ENCODE peak calls at places on chromosome 14, in four cellular contexts. One of them, this sample, is unnamed.
A peak's percentile ranks its signal among the peaks of the same experiment; 100 is the strongest.

GRCh38 chr14:51750542-51750941 is 98.8 kb downstream of the FRMD6 start:
- DNase-seq in cardiac fibroblast: no peak
- DNase-seq in RWPE1: no peak
- DNase-seq in endothelial cell: peak; percentile 24
- DNase-seq in this sample: peak; percentile 10

GRCh38 chr14:103551338-103551762 is 11.1 kb downstream of the BAG5 start:
- DNase-seq in endothelial cell: no peak
- DNase-seq in cardiac fibroblast: no peak
- DNase-seq in RWPE1: no peak
- DNase-seq in this sample: no peak

GRCh38 chr14:64293976-64294671 is at the start of gene ESR2:
- DNase-seq in cardiac fibroblast: peak; percentile 44
- DNase-seq in RWPE1: no peak
- DNase-seq in endothelial cell: peak; percentile 53
- DNase-seq in this sample: peak; percentile 71

GRCh38 chr14:90061849-90062794 is at the start of gene KCNK13:
- DNase-seq in RWPE1: peak; percentile 11
- DNase-seq in endothelial cell: peak; percentile 12
- DNase-seq in cardiac fibroblast: no peak
- DNase-seq in this sample: peak; percentile 50

GRCh38 chr14:32244404-32244803 is 41.3 kb upstream of the RNU6-8 start:
- DNase-seq in endothelial cell: no peak
- DNase-seq in cardiac fibroblast: no peak
- DNase-seq in RWPE1: no peak
- DNase-seq in this sample: no peak

GRCh38 chr14:100320157-100320856 is 2.8 kb upstream of the SLC25A47 start:
- DNase-seq in cardiac fibroblast: no peak
- DNase-seq in RWPE1: no peak
- DNase-seq in endothelial cell: no peak
- DNase-seq in this sample: no peak

GRCh38 chr14:105931808-105932483 is 405.6 kb downstream of the TMEM121 start:
- DNase-seq in endothelial cell: no peak
- DNase-seq in RWPE1: peak; percentile 6
- DNase-seq in cardiac fibroblast: no peak
- DNase-seq in this sample: no peak

GRCh38 chr14:84006643-84007137 is 1523.3 kb upstream of the FLRT2 start:
- DNase-seq in RWPE1: no peak
- DNase-seq in cardiac fibroblast: peak; percentile 26
- DNase-seq in endothelial cell: peak; percentile 56
- DNase-seq in this sample: no peak

GRCh38 chr14:72812292-72812851 is 81.5 kb downstream of the DPF3 start:
- DNase-seq in cardiac fibroblast: no peak
- DNase-seq in endothelial cell: no peak
- DNase-seq in RWPE1: no peak
- DNase-seq in this sample: no peak

GRCh38 chr14:95463173-95463901 is 53.1 kb downstream of the SYNE3 start:
- DNase-seq in endothelial cell: no peak
- DNase-seq in RWPE1: no peak
- DNase-seq in cardiac fibroblast: no peak
- DNase-seq in this sample: no peak

GRCh38 chr14:61477845-61478438 is 156.6 kb downstream of the PRKCH start:
- DNase-seq in RWPE1: no peak
- DNase-seq in cardiac fibroblast: peak; percentile 62
- DNase-seq in endothelial cell: no peak
- DNase-seq in this sample: no peak
- TF ChIP-seq CTCF in RWPE1: no peak
- TF ChIP-seq CTCF in cardiac fibroblast: no peak
- TF ChIP-seq CTCF in endothelial cell: no peak
- TF ChIP-seq CTCF in this sample: no peak

GRCh38 chr14:102498005-102498677 is 11.4 kb downstream of the ANKRD9 start:
- DNase-seq in endothelial cell: no peak
- DNase-seq in cardiac fibroblast: no peak
- DNase-seq in RWPE1: no peak
- DNase-seq in this sample: no peak
- TF ChIP-seq CTCF in endothelial cell: no peak
- TF ChIP-seq CTCF in cardiac fibroblast: peak; percentile 13
- TF ChIP-seq CTCF in RWPE1: no peak
- TF ChIP-seq CTCF in this sample: no peak

GRCh38 chr14:38016497-38016896 is 191.2 kb upstream of the SSTR1 start:
- DNase-seq in endothelial cell: no peak
- DNase-seq in cardiac fibroblast: no peak
- DNase-seq in RWPE1: no peak
- DNase-seq in this sample: no peak
- TF ChIP-seq CTCF in endothelial cell: peak; percentile 42
- TF ChIP-seq CTCF in cardiac fibroblast: peak; percentile 23
- TF ChIP-seq CTCF in RWPE1: no peak
- TF ChIP-seq CTCF in this sample: no peak

DNA sequence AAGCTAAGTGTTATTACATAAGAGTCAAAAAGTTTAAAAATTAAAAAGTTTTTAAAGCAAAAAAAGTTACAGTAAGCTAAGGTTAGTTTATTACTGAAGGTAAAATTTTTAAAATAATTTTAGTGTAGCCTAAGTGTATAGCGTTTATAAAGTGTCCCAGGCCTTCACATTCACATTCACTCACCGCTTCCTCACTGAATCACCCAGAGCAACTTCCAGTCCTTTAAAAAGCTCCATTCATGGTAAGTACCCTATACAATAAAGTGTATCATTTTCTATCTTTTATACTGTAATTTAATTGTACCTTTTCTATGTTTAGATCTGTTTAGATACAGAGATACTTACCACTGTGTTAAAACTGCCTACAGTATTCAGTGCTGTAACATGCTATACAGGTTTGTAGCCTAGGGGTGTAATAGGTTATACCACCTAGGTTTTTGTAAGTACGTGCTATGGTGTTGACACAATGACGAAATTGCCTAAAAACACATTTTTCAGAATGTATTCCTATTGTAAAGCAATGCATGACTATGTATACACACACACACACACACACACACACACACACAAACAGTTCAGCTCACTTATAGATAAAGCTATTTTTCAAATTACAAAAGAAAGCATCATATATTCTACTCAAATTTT is 3.7 kb downstream of the CLEC14A start:
- DNase-seq in cardiac fibroblast: no peak
- DNase-seq in endothelial cell: no peak
- DNase-seq in RWPE1: no peak
- DNase-seq in this sample: no peak
- TF ChIP-seq CTCF in cardiac fibroblast: no peak
- TF ChIP-seq CTCF in endothelial cell: no peak
- TF ChIP-seq CTCF in RWPE1: no peak
- TF ChIP-seq CTCF in this sample: no peak

DNA sequence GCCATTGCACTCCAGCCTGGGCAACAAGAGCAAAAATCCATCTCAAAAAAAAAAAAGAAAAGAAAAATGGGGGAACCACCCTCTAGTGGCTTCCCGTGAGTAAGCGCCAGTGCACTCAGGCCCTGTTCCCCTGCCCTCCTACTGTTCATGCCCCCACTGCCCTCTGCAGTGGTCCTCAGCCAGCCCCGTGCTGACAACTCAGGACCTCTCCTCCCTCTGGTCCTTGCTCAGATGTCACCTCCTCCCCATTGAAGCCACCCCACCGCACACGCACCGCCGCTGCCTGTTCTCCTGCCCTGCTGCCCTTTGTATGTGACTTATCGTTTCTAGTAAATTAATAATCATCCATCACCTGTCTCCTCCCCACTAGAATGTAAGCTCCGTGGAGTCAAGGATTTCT is 58.8 kb upstream of the DYNC1H1 start:
- DNase-seq in RWPE1: no peak
- DNase-seq in cardiac fibroblast: no peak
- DNase-seq in endothelial cell: no peak
- DNase-seq in this sample: no peak
- TF ChIP-seq CTCF in RWPE1: no peak
- TF ChIP-seq CTCF in cardiac fibroblast: no peak
- TF ChIP-seq CTCF in endothelial cell: no peak
- TF ChIP-seq CTCF in this sample: no peak

DNA sequence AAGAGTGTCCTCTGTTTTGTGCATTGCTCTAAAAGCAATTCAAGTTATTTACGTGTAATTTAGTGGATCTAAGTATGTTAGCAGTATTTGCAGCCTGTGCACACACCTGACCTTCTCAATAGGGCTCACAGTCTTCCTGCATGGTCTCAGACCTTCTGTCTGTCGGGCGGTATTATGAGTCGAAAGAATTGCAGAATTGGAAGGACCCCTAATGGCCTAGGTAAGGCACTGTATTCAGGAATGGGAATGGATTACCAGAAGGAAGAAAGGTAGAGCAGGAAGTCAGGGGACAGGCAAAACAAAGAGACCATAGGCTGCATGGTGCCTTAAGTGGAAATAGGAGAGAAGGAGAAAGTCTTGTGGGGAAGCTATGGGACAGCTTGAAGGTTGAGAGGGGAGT is 341.6 kb downstream of the VRK1 start:
- DNase-seq in RWPE1: no peak
- DNase-seq in endothelial cell: no peak
- DNase-seq in cardiac fibroblast: no peak
- DNase-seq in this sample: no peak
- TF ChIP-seq CTCF in RWPE1: no peak
- TF ChIP-seq CTCF in endothelial cell: no peak
- TF ChIP-seq CTCF in cardiac fibroblast: no peak
- TF ChIP-seq CTCF in this sample: no peak

DNA sequence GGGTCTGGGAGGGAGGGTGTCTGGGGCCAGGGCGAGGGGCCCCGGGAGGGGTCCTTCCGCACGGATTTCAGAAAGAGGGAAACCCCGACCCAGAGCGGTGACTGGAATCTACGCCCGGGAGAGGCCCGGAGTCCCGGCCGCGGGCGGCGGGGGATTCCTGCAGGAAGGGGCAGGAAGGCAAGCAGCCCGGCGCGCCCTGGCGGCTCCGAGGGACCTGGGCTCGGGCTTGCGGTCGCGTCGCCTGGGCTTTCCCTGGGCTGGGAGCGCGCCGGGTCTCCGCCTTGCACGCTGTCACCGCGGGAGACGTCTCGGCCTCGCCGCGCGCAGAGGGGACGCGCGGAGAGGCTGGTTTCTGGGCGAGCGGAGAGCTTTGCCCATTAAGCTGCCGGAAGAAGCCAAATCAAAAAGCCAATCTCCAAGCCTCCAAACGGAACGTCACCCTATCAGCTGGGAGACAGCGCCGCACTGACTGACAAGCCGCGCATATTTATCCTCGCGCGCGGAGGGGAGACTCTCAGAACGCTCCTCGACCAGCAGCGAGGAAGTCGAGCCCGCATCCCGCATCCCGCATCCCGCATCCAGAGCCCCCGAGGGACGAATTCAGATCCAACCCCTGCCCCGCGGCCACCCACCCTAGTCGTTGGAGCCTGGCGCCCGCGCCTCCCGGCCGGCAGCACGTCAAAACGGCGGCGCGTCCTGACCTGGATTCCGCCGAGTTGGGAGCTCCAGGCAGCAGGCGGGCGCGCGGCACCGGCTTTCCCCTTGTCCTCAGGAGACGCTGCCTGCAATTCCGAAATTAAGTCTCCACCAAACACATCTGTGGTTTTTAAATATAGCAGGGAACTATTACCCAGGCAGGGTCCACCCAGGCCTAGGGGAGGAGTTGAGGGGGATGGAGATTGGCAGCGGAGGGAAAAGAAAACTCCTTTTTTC is at the start of gene SLC8A3:
- DNase-seq in RWPE1: peak; percentile 35
- DNase-seq in endothelial cell: peak; percentile 55
- DNase-seq in cardiac fibroblast: peak; percentile 32
- DNase-seq in this sample: peak; percentile 71
- TF ChIP-seq CTCF in RWPE1: no peak
- TF ChIP-seq CTCF in endothelial cell: no peak
- TF ChIP-seq CTCF in cardiac fibroblast: no peak
- TF ChIP-seq CTCF in this sample: no peak

GRCh38 chr14:88229428-88229827 is 93.6 kb downstream of the KCNK10 start:
- DNase-seq in endothelial cell: no peak
- DNase-seq in RWPE1: no peak
- DNase-seq in cardiac fibroblast: no peak
- DNase-seq in this sample: no peak

GRCh38 chr14:88232783-88233182 is 90.3 kb downstream of the KCNK10 start:
- DNase-seq in RWPE1: no peak
- DNase-seq in endothelial cell: no peak
- DNase-seq in cardiac fibroblast: no peak
- DNase-seq in this sample: no peak

GRCh38 chr14:88231626-88232025 is 91.4 kb downstream of the KCNK10 start:
- DNase-seq in endothelial cell: no peak
- DNase-seq in RWPE1: no peak
- DNase-seq in cardiac fibroblast: no peak
- DNase-seq in this sample: no peak

GRCh38 chr14:88233915-88234314 is 89.2 kb downstream of the KCNK10 start:
- DNase-seq in RWPE1: no peak
- DNase-seq in endothelial cell: peak; percentile 11
- DNase-seq in cardiac fibroblast: peak; percentile 5
- DNase-seq in this sample: no peak

GRCh38 chr14:88234442-88234841 is 88.6 kb downstream of the KCNK10 start:
- DNase-seq in RWPE1: no peak
- DNase-seq in endothelial cell: no peak
- DNase-seq in cardiac fibroblast: no peak
- DNase-seq in this sample: no peak
- TF ChIP-seq CTCF in RWPE1: no peak
- TF ChIP-seq CTCF in endothelial cell: no peak
- TF ChIP-seq CTCF in cardiac fibroblast: no peak
- TF ChIP-seq CTCF in this sample: no peak

DNA sequence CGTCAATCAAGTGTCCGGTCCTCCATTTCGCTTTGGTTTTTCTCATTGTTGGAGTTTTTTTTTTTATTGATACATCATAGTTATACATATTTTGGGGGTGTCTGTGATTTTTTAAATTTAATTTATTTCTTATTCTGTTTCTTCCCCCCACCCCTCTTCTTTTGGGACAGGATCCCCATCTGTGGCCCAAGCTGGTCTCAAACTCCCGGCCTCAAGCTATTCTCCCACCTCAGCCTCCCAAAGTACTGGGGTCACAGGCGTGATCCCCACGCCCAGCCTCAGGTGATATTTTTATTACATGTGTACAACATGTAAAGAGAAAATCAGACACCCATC is 51.3 kb upstream of the ZFP36L1 start:
- DNase-seq in RWPE1: no peak
- DNase-seq in cardiac fibroblast: no peak
- DNase-seq in endothelial cell: no peak
- DNase-seq in this sample: no peak
- TF ChIP-seq CTCF in RWPE1: peak; percentile 16
- TF ChIP-seq CTCF in cardiac fibroblast: no peak
- TF ChIP-seq CTCF in endothelial cell: no peak
- TF ChIP-seq CTCF in this sample: no peak

GRCh38 chr14:68937790-68938514 is 41.1 kb downstream of the ACTN1 start:
- DNase-seq in cardiac fibroblast: peak; percentile 62
- DNase-seq in endothelial cell: no peak
- DNase-seq in RWPE1: no peak
- DNase-seq in this sample: no peak
- TF ChIP-seq CTCF in cardiac fibroblast: peak; percentile 36
- TF ChIP-seq CTCF in endothelial cell: no peak
- TF ChIP-seq CTCF in RWPE1: no peak
- TF ChIP-seq CTCF in this sample: no peak

This sample was measured in nephron progenitor cell.